ENCODE peak calls at places on chromosomes 12 and 14, in ten cellular contexts. X, D, A, T, W, M, F, B, S and I are unnamed samples.

GRCh38 chr14:68621400-68622365 is 171.2 kb downstream of the ZFP36L1 start:
- DNase-seq in X (no peak), D (no peak), A (no peak), T (no peak), W (no peak), M (no peak), F (no peak), B (no peak), S (no peak), I (no peak)

GRCh38 chr12:113221997-113222729 is 899 bp downstream of the TPCN1 start:
- DNase-seq in X (no peak), D (peak), A (no peak), T (no peak), W (no peak), M (no peak), F (no peak), B (no peak), S (no peak), I (no peak)

GRCh38 chr14:67883717-67884116 is 64.1 kb downstream of the RAD51B start:
- DNase-seq in X (no peak), D (peak), A (no peak), T (no peak), W (no peak), M (no peak), F (no peak), B (no peak), S (no peak), I (no peak)

GRCh38 chr12:62893276-62893675 is 41.7 kb downstream of the PPM1H start:
- DNase-seq in X (no peak), D (no peak), A (no peak), T (no peak), W (no peak), M (no peak), F (no peak), B (no peak), S (no peak), I (no peak)

GRCh38 chr14:48490756-48491155 is 815.4 kb upstream of the MDGA2 start:
- DNase-seq in X (no peak), D (no peak), A (no peak), T (no peak), W (no peak), M (no peak), F (no peak), B (no peak), S (no peak), I (no peak)

GRCh38 chr14:59389936-59390335 is 75.2 kb downstream of the GPR135 start:
- DNase-seq in X (no peak), D (peak), A (no peak), T (no peak), W (no peak), M (no peak), F (no peak), B (no peak), S (no peak), I (no peak)

GRCh38 chr12:42643881-42644579 is 54.5 kb upstream of the PRICKLE1 start:
- DNase-seq in X (no peak), D (no peak), A (no peak), T (no peak), W (no peak), M (no peak), F (no peak), B (no peak), S (no peak), I (no peak)

GRCh38 chr14:71932229-71932951 is at the start of gene RGS6:
- DNase-seq in X (no peak), D (peak), A (peak), T (peak), W (no peak), M (peak), F (peak), B (no peak), S (peak), I (no peak)

GRCh38 chr12:53065975-53066593 is 13.1 kb downstream of the SPRYD3 start:
- DNase-seq in X (peak), D (peak), A (peak), T (peak), W (no peak), M (peak), F (peak), B (peak), S (peak), I (peak)

GRCh38 chr12:46164186-46164585 is 104.7 kb downstream of the SLC38A1 start:
- DNase-seq in X (no peak), D (peak), A (no peak), T (no peak), W (no peak), M (no peak), F (no peak), B (no peak), S (no peak), I (no peak)

GRCh38 chr12:52142431-52142830 is 49.4 kb downstream of the KRT80 start:
- DNase-seq in X (no peak), D (no peak), A (no peak), T (no peak), W (no peak), M (no peak), F (no peak), B (no peak), S (no peak), I (no peak)

GRCh38 chr12:100356646-100357223 is at the start of gene SLC17A8:
- DNase-seq in X (no peak), D (no peak), A (no peak), T (peak), W (no peak), M (no peak), F (no peak), B (no peak), S (peak), I (no peak)

GRCh38 chr14:104665663-104666522 is 23.5 kb upstream of the INF2 start:
- DNase-seq in X (no peak), D (peak), A (no peak), T (peak), W (no peak), M (peak), F (no peak), B (peak), S (no peak), I (no peak)

GRCh38 chr12:66191547-66192126 is 2.6 kb downstream of the IRAK3 start:
- DNase-seq in X (no peak), D (no peak), A (no peak), T (no peak), W (no peak), M (no peak), F (no peak), B (no peak), S (no peak), I (no peak)

GRCh38 chr12:45309826-45310626 is 94.1 kb downstream of the ANO6 start:
- DNase-seq in X (no peak), D (no peak), A (no peak), T (no peak), W (no peak), M (no peak), F (no peak), B (no peak), S (no peak), I (no peak)

GRCh38 chr12:1115471-1116242 is 124.6 kb downstream of the ERC1 start:
- DNase-seq in X (no peak), D (peak), A (no peak), T (no peak), W (no peak), M (no peak), F (no peak), B (no peak), S (no peak), I (no peak)

GRCh38 chr14:68932686-68933085 is 46.4 kb downstream of the ACTN1 start:
- DNase-seq in X (no peak), D (no peak), A (no peak), T (no peak), W (no peak), M (no peak), F (no peak), B (no peak), S (no peak), I (no peak)

GRCh38 chr12:122651520-122652224 is 51.5 kb downstream of the HCAR2 start:
- DNase-seq in X (no peak), D (peak), A (no peak), T (no peak), W (no peak), M (no peak), F (peak), B (no peak), S (no peak), I (no peak)

GRCh38 chr12:84756961-84757360 is 155.6 kb downstream of the SLC6A15 start:
- DNase-seq in X (no peak), D (no peak), A (no peak), T (no peak), W (no peak), M (no peak), F (no peak), B (no peak), S (no peak), I (no peak)

GRCh38 chr12:7555752-7556151 is 52.2 kb upstream of the CD163 start:
- DNase-seq in X (no peak), D (peak), A (no peak), T (no peak), W (no peak), M (no peak), F (no peak), B (no peak), S (no peak), I (no peak)